ENCODE peak calls at places on chromosomes 12 and 14, in nine cellular contexts. X is pancreas; E is right cardiac atrium; T is IMR-90; S is SJSA1; W is left ventricle myocardium inferior; I is naive thymus-derived CD4-positive, alpha-beta T cell; P is Karpas-422; K is aorta. Y is an unnamed sample.

GRCh38 chr12:117076410-117077372 is 22.5 kb downstream of the TESC start:
- DNase-seq in E (no peak), W (no peak), T (no peak), P (no peak), K (peak), S (no peak), X (no peak), I (no peak), Y (no peak)

GRCh38 chr14:71659165-71659564 is 273.1 kb upstream of the RGS6 start:
- DNase-seq in P (no peak), E (no peak), T (peak), I (no peak), X (no peak), W (no peak), K (no peak), S (no peak), Y (no peak)

GRCh38 chr14:37089410-37089809 is 83.0 kb downstream of the SLC25A21 start:
- DNase-seq in S (no peak), E (no peak), K (no peak), P (no peak), T (no peak), I (no peak), X (no peak), W (no peak), Y (no peak)

GRCh38 chr12:124404162-124404561 is 109.3 kb downstream of the RFLNA start:
- DNase-seq in I (no peak), X (no peak), P (no peak), S (no peak), T (no peak), W (no peak), E (peak), K (peak), Y (no peak)

GRCh38 chr12:12661086-12661485 is 34.9 kb downstream of the GPR19 start:
- DNase-seq in I (no peak), T (peak), K (no peak), E (no peak), W (no peak), P (no peak), S (no peak), X (no peak), Y (no peak)

GRCh38 chr12:112606611-112607366 is 184.8 kb upstream of the RPH3A start:
- DNase-seq in W (no peak), T (no peak), S (no peak), E (no peak), X (no peak), I (no peak), P (peak), K (no peak), Y (no peak)

GRCh38 chr12:54338682-54339296 is 13.9 kb downstream of the COPZ1 start:
- DNase-seq in K (no peak), I (no peak), T (peak), P (no peak), W (no peak), X (no peak), E (no peak), S (no peak), Y (no peak)

GRCh38 chr12:120367252-120367923 is 1.6 kb downstream of the MSI1 start:
- DNase-seq in W (no peak), I (no peak), S (no peak), P (no peak), X (peak), K (no peak), E (no peak), T (no peak), Y (no peak)

GRCh38 chr14:76844223-76844622 is 18.0 kb downstream of the LRRC74A start:
- DNase-seq in S (no peak), K (peak), X (peak), T (peak), E (peak), W (peak), I (peak), P (peak), Y (no peak)

GRCh38 chr12:102567031-102567985 is 86.9 kb upstream of the IGF1 start:
- DNase-seq in E (no peak), X (no peak), W (no peak), S (peak), I (no peak), T (peak), K (no peak), P (no peak), Y (no peak)

GRCh38 chr12:4653257-4653656 is 4.3 kb downstream of the NDUFA9 start:
- DNase-seq in P (no peak), K (no peak), S (no peak), X (no peak), I (no peak), T (no peak), E (no peak), W (no peak), Y (no peak)

GRCh38 chr12:104643921-104644669 is 187.3 kb downstream of the CHST11 start:
- DNase-seq in P (no peak), W (peak), T (no peak), X (peak), E (peak), I (peak), K (peak), S (no peak), Y (no peak)

GRCh38 chr14:105065280-105066228 is at the start of gene GPR132:
- DNase-seq in X (no peak), P (no peak), T (no peak), E (peak), W (peak), I (peak), K (peak), S (peak), Y (peak)

GRCh38 chr12:30219047-30219446 is 435.3 kb upstream of the TMTC1 start:
- DNase-seq in T (peak), P (no peak), S (no peak), K (no peak), I (no peak), W (no peak), E (no peak), X (no peak), Y (no peak)

GRCh38 chr14:52950898-52951729 is at the start of gene FERMT2:
- DNase-seq in T (peak), E (peak), K (peak), P (no peak), W (peak), I (peak), S (peak), X (peak), Y (peak)

GRCh38 chr14:73741876-73742519 is 27.8 kb upstream of the PNMA1 start:
- DNase-seq in X (no peak), W (no peak), S (no peak), K (no peak), E (peak), I (peak), P (no peak), T (no peak), Y (no peak)

GRCh38 chr14:104296388-104297312 is 158.3 kb downstream of the KIF26A start:
- DNase-seq in P (no peak), E (peak), K (peak), W (peak), S (no peak), I (no peak), T (no peak), X (peak), Y (no peak)

GRCh38 chr12:22924391-22924790 is 299.4 kb downstream of the ETNK1 start:
- DNase-seq in X (no peak), K (no peak), P (no peak), T (no peak), W (no peak), S (no peak), E (no peak), I (no peak), Y (no peak)

GRCh38 chr12:10941916-10942607 is 3.0 kb upstream of the TAS2R14 start:
- DNase-seq in W (no peak), S (no peak), I (no peak), E (no peak), K (no peak), X (no peak), T (no peak), P (no peak), Y (no peak)
- H3K27ac ChIP-seq in W (no peak), S (no peak), I (no peak), E (no peak), K (no peak), X (no peak), T (no peak), P (no peak), Y (no peak)

GRCh38 chr12:95740751-95741150 is 49.8 kb downstream of the NTN4 start:
- DNase-seq in T (no peak), K (no peak), W (no peak), I (no peak), X (peak), P (peak), E (no peak), S (no peak), Y (no peak)
- H3K27ac ChIP-seq in T (no peak), K (no peak), W (peak), I (no peak), X (peak), P (no peak), E (peak), S (no peak), Y (no peak)

DNA sequence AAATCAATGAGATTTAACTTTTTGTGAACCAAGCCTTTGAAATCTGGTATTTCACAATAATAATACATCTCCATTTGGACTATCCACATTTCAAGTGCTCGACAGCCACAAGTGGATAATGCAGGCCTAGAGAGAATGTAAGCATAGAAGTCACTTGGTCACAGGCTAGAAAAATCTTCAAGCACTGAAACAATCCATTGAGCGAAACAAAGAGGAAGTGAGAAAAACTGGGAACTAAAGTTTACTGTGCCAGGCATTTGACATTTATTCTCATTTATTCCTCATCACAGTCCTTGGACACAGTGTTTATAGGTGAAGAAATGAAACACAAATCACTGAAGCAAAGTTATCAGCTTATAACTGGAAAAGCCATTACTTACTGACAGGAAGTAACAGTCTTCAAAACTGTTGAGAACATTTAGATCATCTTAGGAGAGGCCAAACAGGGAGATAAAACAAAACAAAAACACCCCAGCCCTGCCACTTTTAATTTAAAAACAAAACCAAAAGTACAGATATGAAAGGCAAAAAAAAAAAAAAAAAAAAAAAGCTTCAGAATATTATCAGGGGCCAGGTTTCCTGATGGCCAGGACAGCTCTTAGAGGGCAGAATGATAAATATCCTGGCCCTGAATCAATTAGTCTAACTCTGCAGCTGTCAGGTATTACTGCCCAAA is 29.2 kb downstream of the GNS start:
- DNase-seq in E (no peak), S (no peak), W (no peak), T (no peak), K (no peak), X (no peak), P (no peak), I (no peak), Y (no peak)
- H3K27ac ChIP-seq in E (peak), S (no peak), W (peak), T (no peak), K (no peak), X (no peak), P (no peak), I (no peak), Y (no peak)

GRCh38 chr12:108815369-108815768 is 42.0 kb downstream of the SSH1 start:
- DNase-seq in S (no peak), I (no peak), T (no peak), K (no peak), P (no peak), E (no peak), W (no peak), X (no peak), Y (no peak)
- H3K27ac ChIP-seq in S (no peak), I (no peak), T (no peak), K (no peak), P (no peak), E (peak), W (peak), X (no peak), Y (no peak)

DNA sequence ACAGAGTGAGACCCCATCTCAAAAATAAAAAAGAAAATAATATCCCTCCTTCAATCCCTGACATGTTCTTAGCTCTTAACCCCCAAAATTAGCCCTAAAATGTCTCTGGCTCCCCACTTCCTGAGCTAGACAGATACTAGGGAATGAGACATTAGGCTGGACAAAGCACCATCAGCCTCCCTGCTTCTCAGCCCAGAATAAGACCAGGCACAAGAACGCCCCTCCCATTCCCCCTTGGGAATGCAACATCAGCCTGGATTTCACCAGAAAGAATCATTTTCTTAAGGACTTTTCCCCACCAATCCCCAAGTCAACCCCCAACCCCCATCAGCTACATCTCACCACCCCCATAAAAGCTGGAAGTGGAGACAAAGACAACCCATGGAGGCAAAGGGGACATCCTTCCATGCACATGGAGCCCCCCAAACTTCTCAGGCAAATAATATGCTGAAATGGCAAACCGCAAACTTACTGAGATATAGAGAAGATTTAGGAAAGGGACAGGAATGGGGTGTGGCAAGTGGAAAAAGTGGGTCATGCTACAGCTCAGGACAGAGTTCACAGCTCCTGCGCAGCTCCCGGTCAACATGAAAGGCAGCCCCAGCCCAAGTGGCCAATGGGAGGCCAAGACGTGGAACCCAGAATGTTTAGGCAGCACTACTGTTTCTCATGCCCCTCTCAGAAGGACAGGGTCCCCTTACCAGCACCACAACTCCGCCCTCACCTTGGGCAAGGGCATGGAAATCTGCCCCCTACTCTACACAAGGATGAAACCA is 2.7 kb downstream of the CHD4 start:
- DNase-seq in T (no peak), K (peak), E (no peak), I (no peak), X (no peak), W (no peak), P (no peak), S (no peak), Y (no peak)
- H3K27ac ChIP-seq in T (peak), K (no peak), E (peak), I (peak), X (no peak), W (peak), P (no peak), S (no peak), Y (no peak)

GRCh38 chr12:76946451-76946850 is 67.6 kb upstream of the CSRP2 start:
- DNase-seq in I (no peak), T (no peak), W (no peak), X (no peak), S (no peak), P (no peak), K (no peak), E (no peak), Y (no peak)

GRCh38 chr12:76942276-76942675 is 63.5 kb upstream of the CSRP2 start:
- DNase-seq in X (no peak), E (no peak), K (no peak), W (no peak), T (peak), S (no peak), I (no peak), P (no peak), Y (no peak)

GRCh38 chr12:76944892-76945291 is 66.1 kb upstream of the CSRP2 start:
- DNase-seq in S (no peak), I (no peak), T (no peak), P (no peak), X (no peak), W (no peak), K (no peak), E (no peak), Y (no peak)

GRCh38 chr12:76945867-76946266 is 67.0 kb upstream of the CSRP2 start:
- DNase-seq in X (no peak), S (no peak), T (peak), K (no peak), W (no peak), P (no peak), I (no peak), E (no peak), Y (no peak)

DNA sequence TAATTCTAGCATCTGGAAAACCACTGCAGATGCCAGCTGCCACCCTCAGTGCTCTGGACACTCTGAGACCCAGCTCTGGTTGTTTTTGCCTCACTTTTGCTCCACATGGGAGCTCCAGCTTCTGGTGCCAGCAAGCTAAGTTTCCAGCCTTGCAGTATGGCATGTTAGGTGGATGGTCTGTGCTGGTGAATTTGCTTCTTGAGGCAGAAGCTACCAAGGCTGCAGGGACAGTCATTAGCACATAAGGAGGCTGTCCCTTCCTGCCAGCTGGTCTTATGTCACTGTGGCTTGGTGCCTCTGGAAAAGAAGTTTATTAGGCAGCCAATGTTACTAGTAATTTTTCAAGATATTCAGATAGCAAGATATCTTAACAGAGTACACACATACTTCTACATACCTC is 64.2 kb upstream of the CSRP2 start:
- DNase-seq in T (no peak), W (no peak), K (no peak), S (no peak), E (no peak), I (no peak), X (no peak), P (no peak), Y (no peak)
- H3K27ac ChIP-seq in T (peak), W (no peak), K (no peak), S (no peak), E (no peak), I (no peak), X (no peak), P (no peak), Y (no peak)

GRCh38 chr12:93080452-93080851 is 151.4 kb upstream of the EEA1 start:
- DNase-seq in P (no peak), S (no peak), T (no peak), K (no peak), E (no peak), X (no peak), I (no peak), W (no peak), Y (no peak)

GRCh38 chr12:93081810-93082165 is 152.7 kb upstream of the EEA1 start:
- DNase-seq in I (no peak), S (no peak), W (no peak), T (no peak), X (no peak), P (no peak), E (no peak), K (no peak), Y (no peak)

GRCh38 chr12:93079976-93080375 is 150.9 kb upstream of the EEA1 start:
- DNase-seq in K (no peak), E (no peak), T (no peak), I (no peak), X (no peak), W (no peak), S (no peak), P (no peak), Y (no peak)

GRCh38 chr12:93079271-93079670 is 150.2 kb upstream of the EEA1 start:
- DNase-seq in X (no peak), K (no peak), T (no peak), S (no peak), E (no peak), I (no peak), W (no peak), P (no peak), Y (no peak)

DNA sequence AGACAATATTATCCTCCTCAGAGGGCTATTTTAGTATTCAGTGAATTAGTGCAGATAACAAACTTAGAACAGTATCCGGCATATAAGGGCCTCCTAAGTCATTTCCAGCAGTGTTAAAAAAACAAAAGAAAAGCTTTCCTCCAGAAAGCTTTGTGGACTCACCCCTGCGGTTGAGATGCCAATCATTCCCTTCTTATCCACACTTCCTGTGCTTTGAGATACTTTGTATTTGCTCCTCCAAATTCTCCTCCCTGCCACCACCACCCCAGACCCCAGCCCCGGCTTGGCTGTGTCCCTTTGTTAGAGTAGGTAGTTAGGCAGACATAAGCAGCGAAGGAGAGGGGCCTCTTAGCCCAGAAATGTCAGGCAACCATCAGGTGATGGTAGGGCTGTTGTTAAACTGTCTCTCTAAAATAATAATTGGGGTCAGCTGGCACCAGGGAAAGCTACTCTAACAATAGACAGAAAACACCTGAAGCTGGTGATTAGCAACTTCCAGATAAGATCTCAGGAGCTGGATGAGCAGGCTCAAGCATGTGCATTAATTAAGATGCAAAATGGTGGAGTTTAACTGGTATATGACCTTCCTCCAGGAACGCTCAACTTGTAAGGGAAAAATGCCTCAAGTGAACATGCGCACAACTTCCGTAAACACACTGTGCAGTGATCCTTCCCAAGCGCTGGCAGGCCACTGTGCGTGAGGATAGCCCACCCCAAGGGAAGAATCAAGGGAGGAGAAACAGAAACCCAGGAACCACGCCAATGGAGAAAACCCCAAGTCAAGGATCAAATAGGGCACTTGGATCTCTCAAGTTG is 152.1 kb upstream of the EEA1 start:
- DNase-seq in W (no peak), P (no peak), E (no peak), K (no peak), S (peak), X (no peak), T (peak), I (no peak), Y (no peak)
- H3K27ac ChIP-seq in W (no peak), P (no peak), E (no peak), K (no peak), S (peak), X (no peak), T (no peak), I (no peak), Y (no peak)

DNA sequence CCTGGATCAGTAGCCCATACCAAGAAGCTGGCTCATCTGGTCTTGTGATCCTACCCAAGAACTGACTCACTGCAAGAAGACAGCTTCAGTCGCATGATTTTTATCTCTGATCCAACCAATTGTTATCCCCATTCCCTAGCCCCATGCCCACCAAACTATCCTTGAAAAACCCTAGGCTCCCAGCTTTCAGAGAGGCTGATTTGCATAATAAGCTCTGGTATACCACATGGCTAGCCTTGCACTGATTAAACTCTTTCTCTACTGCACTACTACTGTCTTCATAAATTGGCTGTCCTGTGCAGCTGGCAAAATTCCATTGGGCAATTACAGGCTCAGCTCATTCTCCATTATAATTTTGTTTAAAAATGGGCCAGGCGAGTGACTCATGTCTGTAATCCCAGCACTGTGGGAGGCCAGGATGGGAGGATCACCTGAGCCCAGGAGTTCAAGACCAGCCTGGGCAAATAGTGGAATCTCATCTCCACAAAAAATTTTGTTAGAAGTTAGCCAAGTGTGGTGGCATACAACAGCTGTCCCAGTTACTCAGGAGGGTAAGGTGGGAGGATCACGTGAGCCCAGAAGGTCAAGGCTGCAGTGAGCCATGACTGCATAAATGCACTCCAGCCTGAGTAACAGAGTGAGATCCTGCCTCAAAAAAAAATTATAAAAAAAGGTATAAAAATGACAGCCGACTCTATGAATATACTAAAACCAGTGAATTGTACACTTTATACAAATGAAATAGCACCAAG is 76.7 kb upstream of the EIF5 start:
- DNase-seq in I (no peak), K (no peak), T (peak), P (no peak), W (no peak), X (no peak), S (no peak), E (no peak), Y (no peak)
- H3K27ac ChIP-seq in I (no peak), K (no peak), T (no peak), P (no peak), W (no peak), X (peak), S (no peak), E (no peak), Y (no peak)

Y was measured in Peyer's patch.